ENCODE peak calls at places on chromosomes 11 and 22, in four cellular contexts. One of them, this sample, is unnamed.

GRCh38 chr11:83079820-83080219 is 8.1 kb upstream of the RAB30 start:
- DNase-seq in T-cell: no peak
- DNase-seq in K562: no peak
- DNase-seq in kidney tubule cell: no peak
- DNase-seq in this sample: no peak

GRCh38 chr11:9462806-9463537 is 2.2 kb downstream of the ZNF143 start:
- DNase-seq in T-cell: no peak
- DNase-seq in K562: peak; percentile 38
- DNase-seq in kidney tubule cell: peak; percentile 60
- DNase-seq in this sample: no peak

GRCh38 chr11:44949160-44950035 is 1.3 kb downstream of the TP53I11 start:
- DNase-seq in T-cell: peak; percentile 13
- DNase-seq in K562: peak; percentile 30
- DNase-seq in kidney tubule cell: no peak
- DNase-seq in this sample: no peak

GRCh38 chr11:37313266-37313665 is 715.2 kb upstream of the RAG2 start:
- DNase-seq in T-cell: no peak
- DNase-seq in K562: no peak
- DNase-seq in kidney tubule cell: no peak
- DNase-seq in this sample: no peak

GRCh38 chr11:6315811-6316425 is 4.4 kb downstream of the CAVIN3 start:
- DNase-seq in T-cell: peak; percentile 5
- DNase-seq in K562: peak; percentile 71
- DNase-seq in kidney tubule cell: peak; percentile 65
- DNase-seq in this sample: no peak

GRCh38 chr11:78350646-78351165 is 66.9 kb downstream of the GAB2 start:
- DNase-seq in T-cell: no peak
- DNase-seq in K562: peak; percentile 40
- DNase-seq in kidney tubule cell: peak; percentile 42
- DNase-seq in this sample: no peak

GRCh38 chr11:63552921-63553320 is 10.3 kb downstream of the PLAAT2 start:
- DNase-seq in T-cell: no peak
- DNase-seq in K562: no peak
- DNase-seq in kidney tubule cell: no peak
- DNase-seq in this sample: no peak

GRCh38 chr11:123505546-123506299 is 75.7 kb downstream of the GRAMD1B start:
- DNase-seq in T-cell: no peak
- DNase-seq in K562: no peak
- DNase-seq in kidney tubule cell: peak; percentile 80
- DNase-seq in this sample: no peak

GRCh38 chr11:132910016-132910760 is 622.1 kb downstream of the OPCML start:
- DNase-seq in T-cell: no peak
- DNase-seq in K562: no peak
- DNase-seq in kidney tubule cell: no peak
- DNase-seq in this sample: no peak

GRCh38 chr11:66363805-66364535 is 7.6 kb downstream of the SLC29A2 start:
- DNase-seq in T-cell: peak; percentile 63
- DNase-seq in K562: peak; percentile 85
- DNase-seq in kidney tubule cell: peak; percentile 33
- DNase-seq in this sample: no peak

GRCh38 chr22:37804886-37805857 is 2.6 kb upstream of the GCAT start:
- DNase-seq in T-cell: peak; percentile 60
- DNase-seq in K562: no peak
- DNase-seq in kidney tubule cell: peak; percentile 87
- DNase-seq in this sample: no peak

GRCh38 chr11:122491486-122491885 is 164.0 kb upstream of the UBASH3B start:
- DNase-seq in T-cell: no peak
- DNase-seq in K562: no peak
- DNase-seq in kidney tubule cell: no peak
- DNase-seq in this sample: no peak

GRCh38 chr11:62627718-62628117 is 5.9 kb upstream of the B3GAT3 start:
- DNase-seq in T-cell: no peak
- DNase-seq in K562: no peak
- DNase-seq in kidney tubule cell: no peak
- DNase-seq in this sample: no peak

GRCh38 chr11:33912405-33913361 is 20.8 kb upstream of the LMO2 start:
- DNase-seq in T-cell: no peak
- DNase-seq in K562: peak; percentile 86
- DNase-seq in kidney tubule cell: peak; percentile 88
- DNase-seq in this sample: no peak

GRCh38 chr11:61918251-61919112 is 1.1 kb upstream of the RAB3IL1 start:
- DNase-seq in T-cell: no peak
- DNase-seq in K562: no peak
- DNase-seq in kidney tubule cell: no peak
- DNase-seq in this sample: no peak

GRCh38 chr11:1570531-1570895 is 1.6 kb downstream of the DUSP8 start:
- DNase-seq in T-cell: no peak
- DNase-seq in K562: no peak
- DNase-seq in kidney tubule cell: no peak
- DNase-seq in this sample: no peak

GRCh38 chr11:37952035-37952434 is 1354.0 kb upstream of the RAG2 start:
- DNase-seq in T-cell: no peak
- DNase-seq in K562: no peak
- DNase-seq in kidney tubule cell: no peak
- DNase-seq in this sample: no peak

GRCh38 chr11:119056397-119056999 is 507 bp downstream of the HYOU1 start:
- DNase-seq in T-cell: peak; percentile 29
- DNase-seq in K562: peak; percentile 34
- DNase-seq in kidney tubule cell: peak; percentile 34
- DNase-seq in this sample: no peak

GRCh38 chr22:22871536-22872278 is 15.9 kb upstream of the IGLL5 start:
- DNase-seq in T-cell: no peak
- DNase-seq in K562: no peak
- DNase-seq in kidney tubule cell: no peak
- DNase-seq in this sample: no peak

GRCh38 chr11:117316197-117316961 is at the start of gene BACE1:
- DNase-seq in T-cell: no peak
- DNase-seq in K562: no peak
- DNase-seq in kidney tubule cell: peak; percentile 82
- DNase-seq in this sample: no peak

GRCh38 chr11:86228967-86229330 is 15.6 kb upstream of the EED start:
- DNase-seq in T-cell: no peak
- DNase-seq in K562: no peak
- DNase-seq in kidney tubule cell: no peak
- DNase-seq in this sample: no peak

GRCh38 chr11:17296852-17297559 is 20.5 kb downstream of the NUCB2 start:
- DNase-seq in T-cell: no peak
- DNase-seq in K562: no peak
- DNase-seq in kidney tubule cell: no peak
- DNase-seq in this sample: no peak

GRCh38 chr11:121661796-121662508 is 209.2 kb upstream of the SORL1-AS1 start:
- DNase-seq in T-cell: no peak
- DNase-seq in K562: no peak
- DNase-seq in kidney tubule cell: peak; percentile 38
- DNase-seq in this sample: no peak

GRCh38 chr11:115334932-115335788 is 169.1 kb downstream of the CADM1 start:
- DNase-seq in T-cell: no peak
- DNase-seq in K562: peak; percentile 16
- DNase-seq in kidney tubule cell: peak; percentile 31
- DNase-seq in this sample: no peak

GRCh38 chr11:7046474-7046873 is 26.2 kb downstream of the NLRP14 start:
- DNase-seq in T-cell: no peak
- DNase-seq in K562: no peak
- DNase-seq in kidney tubule cell: peak; percentile 42
- DNase-seq in this sample: no peak

GRCh38 chr11:15212876-15213275 is 98.2 kb downstream of the INSC start:
- DNase-seq in T-cell: no peak
- DNase-seq in K562: no peak
- DNase-seq in kidney tubule cell: no peak
- DNase-seq in this sample: no peak

GRCh38 chr11:126115253-126115540 is 52.5 kb upstream of the CDON start:
- DNase-seq in T-cell: no peak
- DNase-seq in K562: no peak
- DNase-seq in kidney tubule cell: peak; percentile 16
- DNase-seq in this sample: no peak

GRCh38 chr11:86896486-86896885 is 58.7 kb downstream of the FZD4 start:
- DNase-seq in T-cell: no peak
- DNase-seq in K562: no peak
- DNase-seq in kidney tubule cell: no peak
- DNase-seq in this sample: no peak

GRCh38 chr11:8382436-8383053 is 118.9 kb upstream of the LMO1 start:
- DNase-seq in T-cell: no peak
- DNase-seq in K562: peak; percentile 8
- DNase-seq in kidney tubule cell: peak; percentile 80
- DNase-seq in this sample: no peak

GRCh38 chr22:17121235-17122195 is at the start of gene TMEM121B:
- DNase-seq in T-cell: no peak
- DNase-seq in K562: peak; percentile 41
- DNase-seq in kidney tubule cell: peak; percentile 72
- DNase-seq in this sample: no peak

GRCh38 chr22:38320605-38321402 is 3.6 kb upstream of the CSNK1E start:
- DNase-seq in T-cell: no peak
- DNase-seq in K562: no peak
- DNase-seq in kidney tubule cell: no peak
- DNase-seq in this sample: no peak

GRCh38 chr11:46295312-46295995 is 18.0 kb downstream of the CREB3L1 start:
- DNase-seq in T-cell: peak; percentile 73
- DNase-seq in K562: peak; percentile 91
- DNase-seq in kidney tubule cell: peak; percentile 80
- DNase-seq in this sample: no peak

GRCh38 chr11:116960916-116961315 is 123.5 kb upstream of the APOA1 start:
- DNase-seq in T-cell: no peak
- DNase-seq in K562: no peak
- DNase-seq in kidney tubule cell: peak; percentile 78
- DNase-seq in this sample: no peak

GRCh38 chr22:42347281-42347824 is 76.9 kb upstream of the TCF20 start:
- DNase-seq in T-cell: no peak
- DNase-seq in K562: no peak
- DNase-seq in kidney tubule cell: no peak
- DNase-seq in this sample: no peak